ENCODE peak calls at places on chromosomes 16 and 17, in four cellular contexts. Z is HCT116, K is A549, S is right lobe of liver. E is an unnamed sample.
A peak's percentile ranks its signal among the peaks of the same experiment; 100 is the strongest.

GRCh38 chr16:2963611-2964415 is at the start of gene KREMEN2:
- DNase-seq in Z (peak; percentile 74), K (peak; percentile 85), S (no peak), E (no peak)

GRCh38 chr17:17191961-17192381 is 14.2 kb downstream of the PLD6 start:
- DNase-seq in Z (no peak), K (no peak), S (no peak), E (no peak)

GRCh38 chr17:61366715-61367413 is 32.8 kb upstream of the TBX2 start:
- DNase-seq in Z (no peak), K (no peak), S (no peak), E (no peak)

GRCh38 chr16:87626401-87626800 is 24.1 kb downstream of the JPH3 start:
- DNase-seq in Z (no peak), K (no peak), S (no peak), E (no peak)

GRCh38 chr16:48629531-48629930 is 19.6 kb upstream of the N4BP1 start:
- DNase-seq in Z (no peak), K (no peak), S (no peak), E (no peak)

GRCh38 chr17:79023180-79023705 is 726 bp upstream of the C1QTNF1 start:
- DNase-seq in Z (no peak), K (no peak), S (peak; percentile 15), E (no peak)

GRCh38 chr17:28492352-28493310 is 13.5 kb upstream of the FOXN1 start:
- DNase-seq in Z (no peak), K (peak; percentile 29), S (no peak), E (no peak)

GRCh38 chr16:4780235-4780634 is 7.9 kb downstream of the SEPTIN12 start:
- DNase-seq in Z (no peak), K (peak; percentile 35), S (no peak), E (no peak)

GRCh38 chr16:30083216-30084055 is 7.6 kb downstream of the PPP4C start:
- DNase-seq in Z (no peak), K (no peak), S (no peak), E (no peak)

GRCh38 chr16:79843631-79844043 is 243.1 kb upstream of the MAF start:
- DNase-seq in Z (no peak), K (no peak), S (no peak), E (no peak)

GRCh38 chr17:45341389-45342158 is 24.8 kb upstream of the MAP3K14 start:
- DNase-seq in Z (peak; percentile 66), K (peak; percentile 94), S (peak; percentile 69), E (peak; percentile 47)
- H3K4me3 ChIP-seq in Z (peak overlapping the region; percentile 52), K (peak overlapping the region; percentile 37), S (no peak overlapping the region), E (no peak overlapping the region)

DNA sequence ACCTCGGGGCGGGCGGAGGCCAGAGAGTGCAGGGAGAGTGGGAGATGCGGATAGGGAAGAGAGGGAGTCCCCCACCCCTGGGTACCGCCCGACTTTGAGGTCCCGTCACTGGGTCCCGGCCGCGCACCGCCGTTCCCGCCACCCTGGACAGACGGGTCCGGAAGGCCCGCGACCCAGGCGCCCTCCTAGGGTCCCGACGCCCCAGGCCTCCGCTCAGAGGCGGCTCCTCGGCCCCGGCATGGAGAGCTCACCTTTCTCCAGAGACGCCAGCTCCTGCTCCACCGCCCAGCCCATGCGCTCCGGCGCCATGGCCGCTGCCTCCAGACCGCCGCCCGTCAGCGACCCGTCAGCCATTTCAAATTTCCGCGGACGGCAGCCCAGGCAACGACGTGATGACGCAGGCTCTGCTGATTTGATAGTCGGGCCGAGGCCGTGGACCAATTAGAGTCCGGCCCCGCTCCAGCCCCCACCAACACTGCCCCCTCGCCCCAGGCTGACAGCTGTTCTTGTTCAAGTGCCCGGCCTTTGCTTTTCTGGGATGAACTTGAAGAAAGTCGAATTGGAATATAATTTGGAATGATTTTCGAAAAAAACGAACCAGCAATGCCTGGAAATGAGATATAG is at the start of gene SHCBP1:
- DNase-seq in Z (peak; percentile 64), K (peak; percentile 84), S (peak; percentile 76), E (peak; percentile 73)
- H3K27ac ChIP-seq in Z (peak within 1 kb of the TSS; percentile 70), K (peak within 1 kb of the TSS; percentile 61), S (no peak within 1 kb of the TSS), E (no peak within 1 kb of the TSS)

GRCh38 chr17:64262422-64263260 is at the start of gene TEX2:
- DNase-seq in Z (no peak), K (no peak), S (peak; percentile 79), E (peak; percentile 36)
- TF ChIP-seq POLR2A in Z (no peak), K (peak; percentile 60), S (peak; percentile 80), E (peak; percentile 33)

GRCh38 chr16:50547340-50547865 is 793 bp upstream of the NKD1 start:
- DNase-seq in Z (peak; percentile 26), K (peak; percentile 38), S (peak; percentile 60), E (peak; percentile 45)

GRCh38 chr16:50550035-50550434 is 1.8 kb downstream of the NKD1 start:
- DNase-seq in Z (no peak), K (no peak), S (no peak), E (peak; percentile 38)

GRCh38 chr16:50547944-50548658 is at the start of gene NKD1:
- DNase-seq in Z (peak; percentile 12), K (peak; percentile 30), S (peak; percentile 82), E (peak; percentile 73)

GRCh38 chr16:50549561-50549915 is 1.3 kb downstream of the NKD1 start:
- DNase-seq in Z (no peak), K (no peak), S (no peak), E (no peak)

DNA sequence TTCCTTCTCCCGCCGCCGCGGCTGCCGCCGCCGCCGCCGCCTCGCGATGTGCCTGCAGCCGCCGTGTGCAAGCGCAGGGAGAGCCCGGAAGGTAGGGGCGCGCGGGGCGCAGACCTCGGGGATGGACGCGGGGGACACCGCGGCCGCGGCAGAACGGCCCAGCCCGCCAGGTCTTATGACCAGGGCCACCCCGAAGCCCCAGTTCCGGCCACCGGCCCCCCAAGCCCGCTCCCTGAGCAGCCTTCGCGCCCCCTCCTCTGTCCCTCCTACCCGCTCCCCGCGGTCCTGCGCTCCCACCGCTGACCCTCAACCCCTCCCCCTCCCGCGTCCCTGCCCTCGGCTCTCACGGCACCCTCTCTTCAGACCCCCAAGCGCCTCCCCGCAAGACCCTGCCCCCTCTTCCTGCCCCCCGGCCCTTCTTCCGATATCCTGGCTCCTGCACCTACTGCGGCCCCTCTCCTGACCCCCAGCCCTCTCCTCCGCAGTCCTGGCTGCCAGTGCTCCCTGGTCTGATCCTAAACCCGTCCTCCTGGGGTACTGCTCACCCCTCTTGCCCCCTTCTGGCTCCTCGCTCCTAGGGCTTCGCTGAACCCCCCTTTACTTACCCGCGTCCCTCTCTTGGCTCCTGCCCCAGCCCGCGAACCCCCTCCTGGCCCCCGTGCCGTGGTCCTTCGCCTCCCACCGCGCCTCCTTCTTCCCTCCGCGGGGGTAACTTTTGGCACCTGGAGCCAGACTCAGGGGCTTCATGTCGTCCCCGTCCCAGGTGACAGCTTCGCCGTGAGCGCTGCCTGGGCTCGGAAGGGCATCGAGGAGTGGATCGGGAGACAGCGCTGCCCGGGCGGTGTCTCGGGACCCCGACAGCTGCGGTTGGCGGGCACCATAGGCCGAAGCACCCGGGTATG is 714 bp downstream of the NKD1 start:
- DNase-seq in Z (no peak), K (no peak), S (no peak), E (peak; percentile 29)
- H3K4me3 ChIP-seq in Z (peak overlapping the region; percentile 67), K (peak overlapping the region; percentile 57), S (peak overlapping the region; percentile 71), E (peak overlapping the region; percentile 56)

GRCh38 chr16:24674877-24675276 is 54.6 kb upstream of the TNRC6A start:
- DNase-seq in Z (no peak), K (no peak), S (no peak), E (no peak)

GRCh38 chr16:24677388-24677787 is 52.1 kb upstream of the TNRC6A start:
- DNase-seq in Z (no peak), K (no peak), S (no peak), E (no peak)

GRCh38 chr16:24670623-24671454 is 58.6 kb upstream of the TNRC6A start:
- DNase-seq in Z (no peak), K (peak; percentile 82), S (no peak), E (peak; percentile 79)

GRCh38 chr16:24671455-24671954 is 57.9 kb upstream of the TNRC6A start:
- DNase-seq in Z (no peak), K (no peak), S (no peak), E (peak; percentile 27)

GRCh38 chr16:24673155-24673554 is 56.3 kb upstream of the TNRC6A start:
- DNase-seq in Z (no peak), K (no peak), S (no peak), E (no peak)
- H3K27ac ChIP-seq in Z (no peak overlapping the region), K (no peak overlapping the region), S (no peak overlapping the region), E (no peak overlapping the region)

DNA sequence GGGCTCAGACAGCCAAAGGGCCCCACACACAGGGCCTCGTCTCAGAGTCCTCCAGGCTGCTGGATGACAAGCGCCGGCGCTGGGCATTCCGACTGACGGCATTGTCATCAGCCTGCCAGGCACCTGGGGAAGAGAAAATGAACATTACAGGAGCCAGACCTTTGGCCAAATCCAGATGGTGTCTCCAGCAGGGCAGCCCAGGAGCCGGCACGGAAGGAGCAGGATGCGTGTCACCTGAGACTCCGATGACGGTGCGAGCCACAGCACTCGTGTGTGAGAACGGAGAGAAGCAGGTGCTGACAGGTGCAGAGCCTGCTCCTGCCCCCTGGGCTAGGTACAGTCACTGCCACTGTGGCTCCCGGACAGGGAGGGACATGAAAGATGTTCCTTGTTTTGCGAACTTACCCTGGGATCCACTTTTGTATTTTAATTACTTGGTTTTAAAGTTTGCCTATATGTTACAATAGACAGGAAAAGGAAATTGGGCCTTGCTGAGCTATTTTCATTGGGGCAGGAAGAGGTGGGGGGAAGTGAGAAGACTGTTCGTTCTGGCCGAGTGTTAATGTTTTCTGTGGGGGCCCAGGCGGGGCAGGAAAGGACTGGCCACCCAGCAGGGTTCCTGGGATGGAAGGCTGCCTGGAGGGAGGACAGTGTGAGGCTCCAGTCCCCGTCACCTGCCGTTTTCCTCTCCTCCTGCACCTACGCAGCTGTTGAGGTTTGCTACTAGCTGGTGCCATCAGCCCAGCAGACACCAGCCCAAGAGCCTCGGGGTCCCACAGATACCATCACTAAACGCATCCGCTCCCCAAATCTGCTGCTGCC is 4.4 kb upstream of the FOXJ1 start:
- DNase-seq in Z (no peak), K (no peak), S (peak; percentile 22), E (no peak)
- TF ChIP-seq POLR2A in Z (no peak), K (no peak), S (no peak), E (no peak)

GRCh38 chr17:48615212-48615962 is at the start of gene HOXB8:
- DNase-seq in Z (no peak), K (no peak), S (no peak), E (no peak)
- H3K4me3 ChIP-seq in Z (peak within 1 kb of the TSS; percentile 80), K (peak within 1 kb of the TSS; percentile 74), S (no peak within 1 kb of the TSS), E (no peak within 1 kb of the TSS)